ENCODE peak calls at places on chromosome 19, in seven cellular contexts. F, S, Z, L, Q, A and H are unnamed samples.

GRCh38 chr19:33819875-33820781 is 23.5 kb downstream of the KCTD15 start:
- DNase-seq in F (peak), S (no peak), Z (no peak), L (no peak), Q (peak), A (peak), H (no peak)

GRCh38 chr19:49971991-49972401 is 11.0 kb upstream of the SIGLEC11 start:
- DNase-seq in F (peak), S (no peak), Z (no peak), L (no peak), Q (no peak), A (no peak), H (no peak)

GRCh38 chr19:6412111-6412999 is 12.3 kb downstream of the KHSRP start:
- DNase-seq in F (no peak), S (peak), Z (peak), L (no peak), Q (peak), A (peak), H (no peak)

GRCh38 chr19:41895745-41896580 is 13.0 kb downstream of the ARHGEF1 start:
- DNase-seq in F (no peak), S (no peak), Z (no peak), L (no peak), Q (no peak), A (no peak), H (no peak)

GRCh38 chr19:14434157-14434501 is 1.0 kb downstream of the PKN1 start:
- DNase-seq in F (no peak), S (no peak), Z (no peak), L (no peak), Q (no peak), A (no peak), H (no peak)

GRCh38 chr19:53657330-53657729 is 25.5 kb downstream of the DPRX start:
- DNase-seq in F (no peak), S (no peak), Z (no peak), L (no peak), Q (no peak), A (no peak), H (no peak)

GRCh38 chr19:3655402-3656072 is 28.9 kb upstream of the CACTIN start:
- DNase-seq in F (no peak), S (no peak), Z (no peak), L (no peak), Q (no peak), A (peak), H (no peak)

GRCh38 chr19:9917322-9917721 is 19.0 kb downstream of the OLFM2 start:
- DNase-seq in F (no peak), S (no peak), Z (no peak), L (no peak), Q (no peak), A (peak), H (no peak)

GRCh38 chr19:3868770-3869456 is at the start of gene ZFR2:
- DNase-seq in F (no peak), S (no peak), Z (no peak), L (no peak), Q (no peak), A (no peak), H (no peak)

GRCh38 chr19:3250675-3251074 is 26.2 kb downstream of the CELF5 start:
- DNase-seq in F (no peak), S (no peak), Z (no peak), L (no peak), Q (peak), A (no peak), H (no peak)

GRCh38 chr19:1540353-1540925 is 16.6 kb downstream of the PLK5 start:
- DNase-seq in F (no peak), S (no peak), Z (no peak), L (no peak), Q (no peak), A (no peak), H (no peak)

GRCh38 chr19:2049741-2050348 is 1.2 kb downstream of the MKNK2 start:
- DNase-seq in F (peak), S (no peak), Z (no peak), L (no peak), Q (no peak), A (peak), H (peak)

GRCh38 chr19:41785653-41786052 is 10.7 kb upstream of the CEACAM3 start:
- DNase-seq in F (peak), S (peak), Z (peak), L (no peak), Q (peak), A (peak), H (peak)

GRCh38 chr19:4206818-4207484 is 22.4 kb upstream of the EBI3 start:
- DNase-seq in F (no peak), S (no peak), Z (no peak), L (no peak), Q (no peak), A (no peak), H (no peak)

GRCh38 chr19:33275933-33276619 is 26.3 kb downstream of the CEBPA start:
- DNase-seq in F (no peak), S (no peak), Z (no peak), L (no peak), Q (no peak), A (no peak), H (no peak)